ENCODE peak calls at places on chromosomes 6 and 20, in four cellular contexts. One of them, this sample, is unnamed.

GRCh38 chr6:152905551-152906299 is 77.1 kb downstream of the FBXO5 start:
- DNase-seq in heart right ventricle: no peak
- DNase-seq in naive thymus-derived CD4-positive, alpha-beta T cell: no peak
- DNase-seq in ascending aorta: no peak
- DNase-seq in this sample: no peak

GRCh38 chr6:14108571-14109410 is 8.8 kb upstream of the CD83 start:
- DNase-seq in heart right ventricle: peak; percentile 34
- DNase-seq in naive thymus-derived CD4-positive, alpha-beta T cell: no peak
- DNase-seq in ascending aorta: no peak
- DNase-seq in this sample: no peak

GRCh38 chr6:145028144-145028818 is 707.0 kb downstream of the EPM2A start:
- DNase-seq in ascending aorta: no peak
- DNase-seq in heart right ventricle: no peak
- DNase-seq in naive thymus-derived CD4-positive, alpha-beta T cell: no peak
- DNase-seq in this sample: no peak

GRCh38 chr6:1916334-1916985 is 306.7 kb downstream of the FOXC1 start:
- DNase-seq in ascending aorta: no peak
- DNase-seq in heart right ventricle: no peak
- DNase-seq in naive thymus-derived CD4-positive, alpha-beta T cell: no peak
- DNase-seq in this sample: no peak

GRCh38 chr6:151056230-151056907 is 183.4 kb upstream of the AKAP12 start:
- DNase-seq in heart right ventricle: no peak
- DNase-seq in ascending aorta: no peak
- DNase-seq in naive thymus-derived CD4-positive, alpha-beta T cell: no peak
- DNase-seq in this sample: no peak

GRCh38 chr6:152301806-152302568 is 335.2 kb downstream of the SYNE1 start:
- DNase-seq in naive thymus-derived CD4-positive, alpha-beta T cell: peak; percentile 91
- DNase-seq in ascending aorta: peak; percentile 61
- DNase-seq in heart right ventricle: peak; percentile 88
- DNase-seq in this sample: peak; percentile 79

GRCh38 chr20:20160513-20160912 is 108.2 kb downstream of the CFAP61 start:
- DNase-seq in naive thymus-derived CD4-positive, alpha-beta T cell: no peak
- DNase-seq in heart right ventricle: no peak
- DNase-seq in ascending aorta: no peak
- DNase-seq in this sample: no peak

GRCh38 chr6:43090557-43090952 is 14.4 kb downstream of the PTK7 start:
- DNase-seq in ascending aorta: no peak
- DNase-seq in heart right ventricle: no peak
- DNase-seq in naive thymus-derived CD4-positive, alpha-beta T cell: no peak
- DNase-seq in this sample: peak; percentile 44

GRCh38 chr6:25303234-25303633 is 24.1 kb downstream of the CARMIL1 start:
- DNase-seq in ascending aorta: no peak
- DNase-seq in heart right ventricle: no peak
- DNase-seq in naive thymus-derived CD4-positive, alpha-beta T cell: no peak
- DNase-seq in this sample: no peak

GRCh38 chr20:63923626-63924025 is 28.7 kb downstream of the DNAJC5 start:
- DNase-seq in naive thymus-derived CD4-positive, alpha-beta T cell: no peak
- DNase-seq in ascending aorta: no peak
- DNase-seq in heart right ventricle: no peak
- DNase-seq in this sample: no peak

GRCh38 chr6:30685157-30685976 is 1.1 kb downstream of the PPP1R18 start:
- DNase-seq in naive thymus-derived CD4-positive, alpha-beta T cell: no peak
- DNase-seq in ascending aorta: no peak
- DNase-seq in heart right ventricle: no peak
- DNase-seq in this sample: no peak

GRCh38 chr6:30683137-30683979 is 3.1 kb downstream of the PPP1R18 start:
- DNase-seq in naive thymus-derived CD4-positive, alpha-beta T cell: no peak
- DNase-seq in ascending aorta: no peak
- DNase-seq in heart right ventricle: peak; percentile 55
- DNase-seq in this sample: peak; percentile 43

GRCh38 chr6:30685977-30686907 is at the start of gene PPP1R18:
- DNase-seq in naive thymus-derived CD4-positive, alpha-beta T cell: peak; percentile 68
- DNase-seq in heart right ventricle: peak; percentile 90
- DNase-seq in ascending aorta: no peak
- DNase-seq in this sample: peak; percentile 87

GRCh38 chr6:30683980-30684338 is 2.5 kb downstream of the PPP1R18 start:
- DNase-seq in ascending aorta: no peak
- DNase-seq in heart right ventricle: no peak
- DNase-seq in naive thymus-derived CD4-positive, alpha-beta T cell: no peak
- DNase-seq in this sample: no peak

GRCh38 chr6:30684386-30685156 is 1.9 kb downstream of the PPP1R18 start:
- DNase-seq in naive thymus-derived CD4-positive, alpha-beta T cell: no peak
- DNase-seq in ascending aorta: no peak
- DNase-seq in heart right ventricle: peak; percentile 60
- DNase-seq in this sample: peak; percentile 45
- H3K4me1 ChIP-seq in naive thymus-derived CD4-positive, alpha-beta T cell: peaks cover 14% of the 10 kb centered on the region
- H3K4me1 ChIP-seq in ascending aorta: peaks cover 46% of the 10 kb centered on the region
- H3K4me1 ChIP-seq in heart right ventricle: peaks cover 80% of the 10 kb centered on the region
- H3K4me1 ChIP-seq in this sample: peaks cover 3% of the 10 kb centered on the region

DNA sequence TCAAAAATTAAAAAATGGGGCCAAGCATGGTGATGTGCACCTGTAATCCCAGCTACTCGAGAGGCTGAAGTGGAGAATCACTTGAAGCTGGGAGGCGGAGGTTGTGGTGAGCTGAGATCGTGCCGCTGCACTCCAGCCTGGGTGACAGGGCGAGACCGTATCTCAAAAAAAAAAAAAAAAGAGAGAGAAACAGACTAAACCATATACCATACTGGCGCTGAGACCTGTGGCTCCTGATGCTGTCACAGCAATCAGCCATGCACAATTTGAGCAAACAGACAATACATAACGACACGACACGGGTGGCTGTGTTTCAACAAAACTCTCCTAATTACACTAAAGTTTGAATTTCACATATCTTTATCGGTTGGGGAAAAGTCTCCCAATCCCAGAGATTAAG is 14.9 kb upstream of the CBFA2T2 start:
- DNase-seq in heart right ventricle: no peak
- DNase-seq in ascending aorta: no peak
- DNase-seq in naive thymus-derived CD4-positive, alpha-beta T cell: no peak
- DNase-seq in this sample: no peak
- H3K27ac ChIP-seq in heart right ventricle: no peak overlapping the region
- H3K27ac ChIP-seq in ascending aorta: no peak overlapping the region
- H3K27ac ChIP-seq in naive thymus-derived CD4-positive, alpha-beta T cell: no peak overlapping the region
- H3K27ac ChIP-seq in this sample: no peak overlapping the region

GRCh38 chr20:50284811-50285375 is 94.3 kb downstream of the CEBPB start:
- DNase-seq in naive thymus-derived CD4-positive, alpha-beta T cell: no peak
- DNase-seq in heart right ventricle: no peak
- DNase-seq in ascending aorta: no peak
- DNase-seq in this sample: peak; percentile 82

GRCh38 chr20:50282592-50283241 is 92.1 kb downstream of the CEBPB start:
- DNase-seq in naive thymus-derived CD4-positive, alpha-beta T cell: no peak
- DNase-seq in ascending aorta: no peak
- DNase-seq in heart right ventricle: no peak
- DNase-seq in this sample: no peak

GRCh38 chr20:50281831-50282591 is 91.4 kb downstream of the CEBPB start:
- DNase-seq in heart right ventricle: no peak
- DNase-seq in naive thymus-derived CD4-positive, alpha-beta T cell: no peak
- DNase-seq in ascending aorta: no peak
- DNase-seq in this sample: no peak

GRCh38 chr20:50283922-50284810 is 93.5 kb downstream of the CEBPB start:
- DNase-seq in ascending aorta: no peak
- DNase-seq in heart right ventricle: no peak
- DNase-seq in naive thymus-derived CD4-positive, alpha-beta T cell: no peak
- DNase-seq in this sample: no peak

GRCh38 chr20:50283370-50283769 is 92.7 kb downstream of the CEBPB start:
- DNase-seq in ascending aorta: no peak
- DNase-seq in heart right ventricle: no peak
- DNase-seq in naive thymus-derived CD4-positive, alpha-beta T cell: no peak
- DNase-seq in this sample: no peak
- H3K4me1 ChIP-seq in ascending aorta: peaks cover 30% of the 10 kb centered on the region
- H3K4me1 ChIP-seq in heart right ventricle: peaks cover 50% of the 10 kb centered on the region
- H3K4me1 ChIP-seq in naive thymus-derived CD4-positive, alpha-beta T cell: no peaks in the 10 kb centered on the region
- H3K4me1 ChIP-seq in this sample: peaks cover 27% of the 10 kb centered on the region

GRCh38 chr6:38262041-38262440 is 377.7 kb downstream of the BTBD9 start:
- DNase-seq in ascending aorta: no peak
- DNase-seq in naive thymus-derived CD4-positive, alpha-beta T cell: no peak
- DNase-seq in heart right ventricle: peak; percentile 15
- DNase-seq in this sample: no peak

GRCh38 chr6:38262609-38263008 is 377.1 kb downstream of the BTBD9 start:
- DNase-seq in naive thymus-derived CD4-positive, alpha-beta T cell: no peak
- DNase-seq in heart right ventricle: no peak
- DNase-seq in ascending aorta: no peak
- DNase-seq in this sample: no peak

GRCh38 chr6:38261626-38262025 is 378.1 kb downstream of the BTBD9 start:
- DNase-seq in heart right ventricle: no peak
- DNase-seq in naive thymus-derived CD4-positive, alpha-beta T cell: no peak
- DNase-seq in ascending aorta: no peak
- DNase-seq in this sample: no peak

GRCh38 chr6:38264605-38265004 is 375.1 kb downstream of the BTBD9 start:
- DNase-seq in ascending aorta: no peak
- DNase-seq in heart right ventricle: no peak
- DNase-seq in naive thymus-derived CD4-positive, alpha-beta T cell: no peak
- DNase-seq in this sample: no peak

GRCh38 chr6:38259736-38260135 is 380.0 kb downstream of the BTBD9 start:
- DNase-seq in heart right ventricle: no peak
- DNase-seq in naive thymus-derived CD4-positive, alpha-beta T cell: no peak
- DNase-seq in ascending aorta: no peak
- DNase-seq in this sample: no peak
- H3K27ac ChIP-seq in heart right ventricle: no peak overlapping the region
- H3K27ac ChIP-seq in naive thymus-derived CD4-positive, alpha-beta T cell: no peak overlapping the region
- H3K27ac ChIP-seq in ascending aorta: no peak overlapping the region
- H3K27ac ChIP-seq in this sample: no peak overlapping the region

GRCh38 chr6:28399370-28400121 is at the start of gene ZSCAN12:
- DNase-seq in heart right ventricle: peak; percentile 82
- DNase-seq in ascending aorta: peak; percentile 17
- DNase-seq in naive thymus-derived CD4-positive, alpha-beta T cell: peak; percentile 83
- DNase-seq in this sample: peak; percentile 76
- H3K4me1 ChIP-seq in heart right ventricle: peaks cover 38% of the 10 kb centered on the region
- H3K4me1 ChIP-seq in ascending aorta: peaks cover 13% of the 10 kb centered on the region
- H3K4me1 ChIP-seq in naive thymus-derived CD4-positive, alpha-beta T cell: peaks cover 30% of the 10 kb centered on the region
- H3K4me1 ChIP-seq in this sample: no peaks in the 10 kb centered on the region

GRCh38 chr20:3420211-3420707 is 12.8 kb upstream of the DNAAF9 start:
- DNase-seq in ascending aorta: peak; percentile 50
- DNase-seq in heart right ventricle: no peak
- DNase-seq in naive thymus-derived CD4-positive, alpha-beta T cell: no peak
- DNase-seq in this sample: no peak

GRCh38 chr20:3421985-3422384 is 14.5 kb upstream of the DNAAF9 start:
- DNase-seq in ascending aorta: no peak
- DNase-seq in naive thymus-derived CD4-positive, alpha-beta T cell: no peak
- DNase-seq in heart right ventricle: no peak
- DNase-seq in this sample: no peak

DNA sequence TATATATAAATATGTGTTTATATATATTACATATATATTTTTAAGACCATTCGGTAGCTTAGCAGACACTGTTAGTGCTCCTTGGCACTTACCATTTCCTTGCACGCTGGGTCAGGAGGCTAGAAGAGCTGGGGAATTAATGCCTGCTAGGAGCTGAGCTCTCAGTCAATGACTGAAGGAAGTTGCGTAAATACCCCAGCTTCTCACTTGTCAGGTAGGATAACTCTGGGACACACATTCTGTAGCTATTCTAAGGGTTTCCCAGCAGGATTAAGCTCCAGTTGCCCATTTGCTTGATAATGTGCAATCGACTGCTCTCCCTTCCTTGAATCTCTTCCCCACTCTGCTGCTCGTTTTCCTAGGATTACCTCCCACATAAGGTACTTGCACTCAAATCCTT is 15.7 kb upstream of the DNAAF9 start:
- DNase-seq in ascending aorta: no peak
- DNase-seq in naive thymus-derived CD4-positive, alpha-beta T cell: no peak
- DNase-seq in heart right ventricle: no peak
- DNase-seq in this sample: no peak
- H3K27ac ChIP-seq in ascending aorta: no peak overlapping the region
- H3K27ac ChIP-seq in naive thymus-derived CD4-positive, alpha-beta T cell: no peak overlapping the region
- H3K27ac ChIP-seq in heart right ventricle: no peak overlapping the region
- H3K27ac ChIP-seq in this sample: no peak overlapping the region

DNA sequence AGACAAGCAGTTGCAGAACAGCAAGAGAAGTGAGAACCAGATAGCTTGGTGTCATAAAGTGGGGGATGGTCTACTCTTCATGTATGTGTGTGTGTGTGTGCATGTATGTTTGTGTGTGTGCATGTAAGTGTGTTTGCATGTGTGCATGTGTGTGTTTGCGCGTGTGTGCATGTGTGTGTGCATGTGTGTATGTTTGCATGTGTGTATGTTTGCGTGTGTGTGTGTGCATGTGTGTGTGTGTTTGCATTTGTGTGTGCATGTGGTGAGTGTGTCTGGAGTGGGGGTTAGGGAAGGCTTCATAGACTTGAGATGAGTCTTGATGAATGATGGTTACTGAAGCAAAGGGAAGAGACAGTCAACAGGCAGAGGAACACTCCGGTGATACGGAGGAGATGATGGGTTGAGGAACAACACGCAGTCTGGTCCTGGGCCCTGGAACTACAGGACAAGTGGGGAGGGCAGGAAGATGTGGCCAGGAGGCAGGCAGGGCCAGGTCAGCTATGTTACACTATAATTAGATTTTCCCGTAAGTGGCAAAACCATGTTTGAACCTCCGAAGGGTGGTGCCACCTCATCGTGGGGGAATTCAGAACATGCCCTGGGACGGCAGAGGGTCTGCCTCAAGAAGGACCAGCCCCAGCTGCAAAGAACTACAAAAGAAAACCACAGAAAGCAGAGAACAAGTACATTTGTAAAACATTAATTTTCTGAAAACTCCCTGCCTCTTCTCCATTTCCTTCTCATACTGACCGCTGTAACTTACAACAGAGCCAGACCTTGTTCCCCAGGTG is 38.7 kb upstream of the PDE10A start:
- DNase-seq in heart right ventricle: no peak
- DNase-seq in naive thymus-derived CD4-positive, alpha-beta T cell: no peak
- DNase-seq in ascending aorta: no peak
- DNase-seq in this sample: no peak
- H3K4me1 ChIP-seq in heart right ventricle: peaks cover 30% of the 10 kb centered on the region
- H3K4me1 ChIP-seq in naive thymus-derived CD4-positive, alpha-beta T cell: no peaks in the 10 kb centered on the region
- H3K4me1 ChIP-seq in ascending aorta: peaks cover 4% of the 10 kb centered on the region
- H3K4me1 ChIP-seq in this sample: no peaks in the 10 kb centered on the region

GRCh38 chr6:52616271-52616670 is 39.4 kb upstream of the TRAM2 start:
- DNase-seq in heart right ventricle: no peak
- DNase-seq in ascending aorta: no peak
- DNase-seq in naive thymus-derived CD4-positive, alpha-beta T cell: no peak
- DNase-seq in this sample: no peak

GRCh38 chr6:52611833-52612232 is 35.0 kb upstream of the TRAM2 start:
- DNase-seq in heart right ventricle: no peak
- DNase-seq in ascending aorta: no peak
- DNase-seq in naive thymus-derived CD4-positive, alpha-beta T cell: no peak
- DNase-seq in this sample: no peak

GRCh38 chr6:52610745-52611355 is 34.0 kb upstream of the TRAM2 start:
- DNase-seq in ascending aorta: no peak
- DNase-seq in naive thymus-derived CD4-positive, alpha-beta T cell: no peak
- DNase-seq in heart right ventricle: no peak
- DNase-seq in this sample: no peak

GRCh38 chr6:52609968-52610367 is 33.1 kb upstream of the TRAM2 start:
- DNase-seq in naive thymus-derived CD4-positive, alpha-beta T cell: no peak
- DNase-seq in heart right ventricle: no peak
- DNase-seq in ascending aorta: no peak
- DNase-seq in this sample: no peak

GRCh38 chr6:52612336-52613096 is 35.7 kb upstream of the TRAM2 start:
- DNase-seq in naive thymus-derived CD4-positive, alpha-beta T cell: no peak
- DNase-seq in ascending aorta: no peak
- DNase-seq in heart right ventricle: no peak
- DNase-seq in this sample: no peak
- H3K27ac ChIP-seq in naive thymus-derived CD4-positive, alpha-beta T cell: no peak overlapping the region
- H3K27ac ChIP-seq in ascending aorta: no peak overlapping the region
- H3K27ac ChIP-seq in heart right ventricle: no peak overlapping the region
- H3K27ac ChIP-seq in this sample: no peak overlapping the region